ENCODE peak calls at places on chromosomes 7 and 10, in four cellular contexts. W is SJCRH30; I is CD8-positive, alpha-beta T cell; C is brain microvascular endothelial cell. M is an unnamed sample.

GRCh38 chr10:14565199-14565598 is 209.5 kb downstream of the FAM107B start:
- DNase-seq in C (no peak), I (no peak), W (no peak), M (no peak)

GRCh38 chr10:25562547-25562946 is 371.5 kb upstream of the MYO3A start:
- DNase-seq in W (no peak), C (no peak), I (no peak), M (no peak)

GRCh38 chr7:150560486-150560885 is 6.7 kb upstream of the GIMAP4 start:
- DNase-seq in W (no peak), C (no peak), I (no peak), M (no peak)

GRCh38 chr7:100400656-100401055 is 27.4 kb downstream of the PILRA start:
- DNase-seq in I (no peak), C (no peak), W (peak), M (peak)

GRCh38 chr7:92116949-92117348 is 17.3 kb downstream of the CYP51A1 start:
- DNase-seq in W (no peak), I (no peak), C (no peak), M (no peak)

GRCh38 chr10:128579280-128579679 is 453.1 kb upstream of the MKI67 start:
- DNase-seq in I (no peak), C (no peak), W (no peak), M (no peak)

GRCh38 chr10:77501846-77502251 is 135.8 kb downstream of the KCNMA1 start:
- DNase-seq in I (no peak), W (no peak), C (no peak), M (no peak)

GRCh38 chr7:148709019-148709418 is 10.3 kb downstream of the CUL1 start:
- DNase-seq in W (no peak), C (no peak), I (no peak), M (no peak)

GRCh38 chr7:66204822-66205735 is at the start of gene TPST1:
- DNase-seq in I (peak), W (peak), C (peak), M (peak)

GRCh38 chr10:71746344-71747037 is 26.8 kb downstream of the VSIR start:
- DNase-seq in C (no peak), I (peak), W (no peak), M (peak)

GRCh38 chr7:44108768-44109750 is 4.9 kb downstream of the AEBP1 start:
- DNase-seq in W (no peak), C (no peak), I (no peak), M (no peak)

GRCh38 chr10:110764378-110764777 is 107.3 kb upstream of the PDCD4 start:
- DNase-seq in I (no peak), W (no peak), C (no peak), M (no peak)

GRCh38 chr10:87504667-87505365 is at the start of gene MINPP1:
- DNase-seq in I (peak), W (peak), C (peak), M (peak)

GRCh38 chr7:137489880-137490279 is 146.3 kb upstream of the PTN start:
- DNase-seq in I (no peak), C (no peak), W (no peak), M (no peak)

GRCh38 chr7:87140271-87140748 is 11.9 kb upstream of the DMTF1 start:
- DNase-seq in C (no peak), I (no peak), W (no peak), M (no peak)

GRCh38 chr10:112195224-112195623 is 11.7 kb upstream of the GPAM start:
- DNase-seq in C (no peak), I (no peak), W (no peak), M (no peak)

GRCh38 chr10:117967149-117967548 is 79.6 kb downstream of the RAB11FIP2 start:
- DNase-seq in W (no peak), C (no peak), I (no peak), M (peak)

GRCh38 chr7:101589976-101590662 is 39.0 kb downstream of the MYL10 start:
- DNase-seq in C (no peak), I (no peak), W (no peak), M (no peak)

GRCh38 chr7:76222333-76222732 is 20.6 kb downstream of the SRRM3 start:
- DNase-seq in W (no peak), C (no peak), I (no peak), M (no peak)

GRCh38 chr7:134565643-134566136 is 16.8 kb downstream of the AKR1B15 start:
- DNase-seq in I (no peak), W (no peak), C (no peak), M (no peak)

GRCh38 chr7:38222481-38223096 is 44.5 kb downstream of the STARD3NL start:
- DNase-seq in I (no peak), W (peak), C (peak), M (no peak)

GRCh38 chr7:22414424-22414823 is 57.5 kb upstream of the RAPGEF5 start:
- DNase-seq in I (no peak), W (no peak), C (no peak), M (no peak)

GRCh38 chr10:70228503-70228902 is 4.7 kb downstream of the PPA1 start:
- DNase-seq in W (no peak), I (no peak), C (no peak), M (no peak)

GRCh38 chr7:157267956-157268355 is 68.8 kb upstream of the DNAJB6 start:
- DNase-seq in C (no peak), W (no peak), I (no peak), M (no peak)

GRCh38 chr7:116713918-116714317 is 41.9 kb downstream of the MET start:
- DNase-seq in C (peak), W (no peak), I (no peak), M (no peak)

GRCh38 chr10:3931901-3932300 is 146.9 kb upstream of the KLF6 start:
- DNase-seq in W (no peak), I (no peak), C (no peak), M (no peak)

GRCh38 chr10:3933733-3934132 is 148.7 kb upstream of the KLF6 start:
- DNase-seq in I (no peak), C (no peak), W (no peak), M (no peak)

GRCh38 chr10:3931224-3931623 is 146.2 kb upstream of the KLF6 start:
- DNase-seq in C (no peak), W (no peak), I (no peak), M (no peak)

GRCh38 chr10:3935141-3935540 is 150.1 kb upstream of the KLF6 start:
- DNase-seq in I (peak), W (no peak), C (peak), M (no peak)

GRCh38 chr10:3932597-3933380 is 147.8 kb upstream of the KLF6 start:
- DNase-seq in W (no peak), C (no peak), I (no peak), M (no peak)
- H3K4me3 ChIP-seq in W (no peak), C (no peak), I (no peak), M (no peak)

DNA sequence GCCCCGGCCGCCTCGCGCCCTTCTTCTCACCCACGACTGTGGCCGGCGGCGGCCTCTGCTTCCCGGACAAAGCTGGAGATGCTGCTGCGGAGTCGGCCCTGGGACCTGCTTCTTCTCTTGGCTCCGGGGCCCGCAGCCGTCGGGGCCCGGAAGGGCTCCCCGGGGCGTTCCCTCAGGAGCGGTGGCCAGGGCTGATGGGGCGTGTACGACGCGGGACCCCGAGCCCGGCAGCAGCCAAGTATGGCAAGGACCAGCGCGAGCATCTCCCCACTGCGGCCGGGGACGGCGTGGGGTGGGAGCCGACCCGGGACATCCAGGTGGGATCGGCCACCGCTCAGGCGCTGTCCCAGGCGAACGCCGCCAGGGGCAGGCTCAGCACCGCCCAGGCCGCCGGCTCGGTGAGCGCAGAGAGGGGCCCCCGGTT is 27.6 kb upstream of the BMS1 start:
- DNase-seq in W (no peak), C (no peak), I (no peak), M (no peak)
- H3K4me3 ChIP-seq in W (peak), C (no peak), I (peak), M (peak)

GRCh38 chr10:102674566-102674965 is 30.3 kb downstream of the TRIM8 start:
- DNase-seq in I (no peak), C (no peak), W (peak), M (no peak)
- H3K4me3 ChIP-seq in I (peak), C (no peak), W (peak), M (no peak)

GRCh38 chr10:29117781-29118180 is 171.1 kb upstream of the LYZL1 start:
- DNase-seq in I (no peak), C (no peak), W (no peak), M (no peak)
- H3K4me3 ChIP-seq in I (no peak), C (no peak), W (no peak), M (no peak)

GRCh38 chr7:104985259-104985617 is 28.8 kb upstream of the KMT2E start:
- DNase-seq in W (no peak), C (no peak), I (no peak), M (no peak)
- H3K4me3 ChIP-seq in W (peak), C (no peak), I (no peak), M (no peak)

DNA sequence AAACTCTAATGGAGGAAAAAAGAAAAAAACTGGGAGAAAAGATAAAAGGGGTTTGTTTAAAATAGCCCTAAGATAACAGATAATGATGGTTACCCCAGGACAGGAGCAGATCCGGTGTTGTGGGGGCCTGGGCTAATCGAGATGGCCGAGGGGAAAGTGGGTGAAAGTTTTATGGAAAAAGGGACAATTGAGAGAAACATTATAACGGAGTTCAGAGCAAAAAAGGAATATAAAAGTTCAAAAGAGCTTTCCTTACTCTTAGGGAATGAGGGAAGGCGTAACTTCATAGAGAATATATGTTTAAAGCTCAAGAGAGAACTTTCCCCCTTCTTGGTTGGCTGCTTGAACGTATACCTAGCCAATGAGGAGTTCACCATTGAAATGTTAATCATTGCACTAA is 131.4 kb downstream of the BAMBI start:
- DNase-seq in I (no peak), C (no peak), W (no peak), M (no peak)
- H3K4me3 ChIP-seq in I (no peak), C (no peak), W (no peak), M (no peak)

GRCh38 chr10:36692759-36693158 is 432.6 kb upstream of the ANKRD30A start:
- DNase-seq in W (no peak), I (no peak), C (no peak), M (no peak)
- H3K4me3 ChIP-seq in W (no peak), I (no peak), C (no peak), M (no peak)